ENCODE peak calls at places on chromosome 3, in six cellular contexts. One of them, this sample, is unnamed.

GRCh38 chr3:189714991-189715961 is 84.1 kb downstream of the TP63 start:
- DNase-seq in SK-MEL-5: no peak
- DNase-seq in GF-D8: no peak
- DNase-seq in stomach: no peak
- DNase-seq in tibial artery: no peak
- DNase-seq in activated CD4-positive, alpha-beta T cell treated with anti-CD3 and anti-CD28 coated beads, Interleukin-2, amount 50 U/mL, for 4 hours: no peak
- DNase-seq in this sample: no peak

GRCh38 chr3:53081318-53081717 is 35.4 kb upstream of the SFMBT1 start:
- DNase-seq in stomach: no peak
- DNase-seq in GF-D8: no peak
- DNase-seq in tibial artery: no peak
- DNase-seq in activated CD4-positive, alpha-beta T cell treated with anti-CD3 and anti-CD28 coated beads, Interleukin-2, amount 50 U/mL, for 4 hours: no peak
- DNase-seq in SK-MEL-5: no peak
- DNase-seq in this sample: no peak

GRCh38 chr3:52238193-52238760 is 681 bp downstream of the TWF2 start:
- DNase-seq in tibial artery: no peak
- DNase-seq in SK-MEL-5: no peak
- DNase-seq in GF-D8: no peak
- DNase-seq in stomach: no peak
- DNase-seq in activated CD4-positive, alpha-beta T cell treated with anti-CD3 and anti-CD28 coated beads, Interleukin-2, amount 50 U/mL, for 4 hours: no peak
- DNase-seq in this sample: no peak

GRCh38 chr3:127002195-127003174 is 19.6 kb downstream of the PLXNA1 start:
- DNase-seq in tibial artery: peak
- DNase-seq in activated CD4-positive, alpha-beta T cell treated with anti-CD3 and anti-CD28 coated beads, Interleukin-2, amount 50 U/mL, for 4 hours: no peak
- DNase-seq in GF-D8: no peak
- DNase-seq in stomach: peak
- DNase-seq in SK-MEL-5: peak
- DNase-seq in this sample: peak

GRCh38 chr3:156180077-156180476 is 59.7 kb downstream of the KCNAB1 start:
- DNase-seq in SK-MEL-5: no peak
- DNase-seq in stomach: no peak
- DNase-seq in activated CD4-positive, alpha-beta T cell treated with anti-CD3 and anti-CD28 coated beads, Interleukin-2, amount 50 U/mL, for 4 hours: no peak
- DNase-seq in GF-D8: no peak
- DNase-seq in tibial artery: no peak
- DNase-seq in this sample: no peak

GRCh38 chr3:39812537-39812936 is 3.1 kb downstream of the MYRIP start:
- DNase-seq in GF-D8: no peak
- DNase-seq in tibial artery: no peak
- DNase-seq in activated CD4-positive, alpha-beta T cell treated with anti-CD3 and anti-CD28 coated beads, Interleukin-2, amount 50 U/mL, for 4 hours: no peak
- DNase-seq in SK-MEL-5: peak
- DNase-seq in stomach: peak
- DNase-seq in this sample: no peak

GRCh38 chr3:98735296-98735695 is 27.8 kb upstream of the ST3GAL6 start:
- DNase-seq in tibial artery: no peak
- DNase-seq in GF-D8: no peak
- DNase-seq in SK-MEL-5: no peak
- DNase-seq in stomach: no peak
- DNase-seq in activated CD4-positive, alpha-beta T cell treated with anti-CD3 and anti-CD28 coated beads, Interleukin-2, amount 50 U/mL, for 4 hours: no peak
- DNase-seq in this sample: no peak

GRCh38 chr3:183613366-183614293 is 21.8 kb upstream of the KLHL24 start:
- DNase-seq in activated CD4-positive, alpha-beta T cell treated with anti-CD3 and anti-CD28 coated beads, Interleukin-2, amount 50 U/mL, for 4 hours: no peak
- DNase-seq in stomach: no peak
- DNase-seq in tibial artery: no peak
- DNase-seq in SK-MEL-5: peak
- DNase-seq in GF-D8: no peak
- DNase-seq in this sample: no peak

GRCh38 chr3:188531210-188531609 is 377.3 kb downstream of the LPP start:
- DNase-seq in activated CD4-positive, alpha-beta T cell treated with anti-CD3 and anti-CD28 coated beads, Interleukin-2, amount 50 U/mL, for 4 hours: no peak
- DNase-seq in stomach: no peak
- DNase-seq in tibial artery: no peak
- DNase-seq in SK-MEL-5: no peak
- DNase-seq in GF-D8: no peak
- DNase-seq in this sample: no peak

GRCh38 chr3:159788291-159788690 is 200.3 kb upstream of the IL12A start:
- DNase-seq in stomach: no peak
- DNase-seq in GF-D8: no peak
- DNase-seq in tibial artery: no peak
- DNase-seq in activated CD4-positive, alpha-beta T cell treated with anti-CD3 and anti-CD28 coated beads, Interleukin-2, amount 50 U/mL, for 4 hours: no peak
- DNase-seq in SK-MEL-5: no peak
- DNase-seq in this sample: no peak

GRCh38 chr3:71055602-71056001 is 527.9 kb downstream of the FOXP1 start:
- DNase-seq in activated CD4-positive, alpha-beta T cell treated with anti-CD3 and anti-CD28 coated beads, Interleukin-2, amount 50 U/mL, for 4 hours: no peak
- DNase-seq in tibial artery: no peak
- DNase-seq in stomach: no peak
- DNase-seq in GF-D8: no peak
- DNase-seq in SK-MEL-5: no peak
- DNase-seq in this sample: no peak

GRCh38 chr3:177921153-177921552 is 615.1 kb upstream of the KCNMB2 start:
- DNase-seq in activated CD4-positive, alpha-beta T cell treated with anti-CD3 and anti-CD28 coated beads, Interleukin-2, amount 50 U/mL, for 4 hours: no peak
- DNase-seq in stomach: no peak
- DNase-seq in GF-D8: no peak
- DNase-seq in SK-MEL-5: no peak
- DNase-seq in tibial artery: no peak
- DNase-seq in this sample: no peak

This sample was measured in K562.